ENCODE peak calls at places on chromosomes 13 and 19, in five cellular contexts. I is iPS DF 6.9, Q is fibroblast of lung, Z is COR-L47, Y is progenitor cell of endocrine pancreas. B is an unnamed sample.

GRCh38 chr19:32650671-32651070 is 24.3 kb downstream of the ANKRD27 start:
- DNase-seq in I (no peak), Z (no peak), Y (no peak), Q (no peak), B (no peak)

GRCh38 chr19:20072936-20073335 is 4.9 kb upstream of the ZNF90 start:
- DNase-seq in Z (no peak), I (no peak), Q (no peak), Y (no peak), B (no peak)

GRCh38 chr13:102555914-102556553 is 40.8 kb upstream of the TPP2 start:
- DNase-seq in I (peak), Q (peak), Y (no peak), Z (peak), B (peak)

GRCh38 chr13:66927562-66927961 is 302.6 kb downstream of the PCDH9 start:
- DNase-seq in Y (no peak), Q (no peak), Z (no peak), I (no peak), B (no peak)

GRCh38 chr13:76778906-76779305 is 107.3 kb downstream of the KCTD12 start:
- DNase-seq in Y (no peak), I (no peak), Q (no peak), Z (no peak), B (no peak)

GRCh38 chr13:110426745-110427144 is 119.7 kb downstream of the COL4A2 start:
- DNase-seq in I (no peak), Y (no peak), Z (no peak), Q (no peak), B (no peak)

GRCh38 chr13:74173822-74174221 is 39.6 kb upstream of the KLF12 start:
- DNase-seq in Q (no peak), Y (no peak), I (no peak), Z (no peak), B (no peak)

GRCh38 chr13:90654970-90655369 is 692.5 kb upstream of the MIR17HG start:
- DNase-seq in Y (no peak), Q (no peak), I (no peak), Z (no peak), B (no peak)

GRCh38 chr13:73317140-73317539 is 258.3 kb downstream of the KLF5 start:
- DNase-seq in I (no peak), Q (no peak), Z (no peak), Y (no peak), B (no peak)

GRCh38 chr19:5893907-5894703 is 9.5 kb downstream of the NDUFA11 start:
- DNase-seq in Z (no peak), Y (no peak), Q (no peak), I (no peak), B (no peak)

GRCh38 chr13:94987869-94988268 is 275.5 kb upstream of the SOX21 start:
- DNase-seq in I (no peak), Z (no peak), Y (no peak), Q (no peak), B (no peak)

GRCh38 chr19:5623397-5624153 is 692 bp downstream of the SAFB start:
- DNase-seq in I (no peak), Q (no peak), Y (no peak), Z (no peak), B (no peak)